ENCODE peak calls at places on chromosome 14, in ten cellular contexts. One of them, this sample, is unnamed.

GRCh38 chr14:104436047-104436531 is 143.5 kb upstream of the C14orf180 start:
- DNase-seq in lower leg skin: peak
- DNase-seq in left ventricle myocardium inferior: peak
- DNase-seq in endothelial cell: peak
- DNase-seq in uterus: no peak
- DNase-seq in fibroblast of mammary gland: peak
- DNase-seq in lung: peak
- DNase-seq in GM10248: peak
- DNase-seq in AG09319: no peak
- DNase-seq in HFF-Myc: no peak
- DNase-seq in this sample: peak

GRCh38 chr14:95095991-95096390 is 61.3 kb downstream of the DICER1 start:
- DNase-seq in lung: no peak
- DNase-seq in GM10248: no peak
- DNase-seq in AG09319: no peak
- DNase-seq in HFF-Myc: no peak
- DNase-seq in uterus: no peak
- DNase-seq in left ventricle myocardium inferior: no peak
- DNase-seq in lower leg skin: no peak
- DNase-seq in fibroblast of mammary gland: no peak
- DNase-seq in endothelial cell: no peak
- DNase-seq in this sample: no peak

GRCh38 chr14:66403183-66403582 is 83.0 kb upstream of the CCDC196 start:
- DNase-seq in lower leg skin: no peak
- DNase-seq in uterus: no peak
- DNase-seq in endothelial cell: no peak
- DNase-seq in GM10248: peak
- DNase-seq in lung: no peak
- DNase-seq in fibroblast of mammary gland: peak
- DNase-seq in left ventricle myocardium inferior: no peak
- DNase-seq in AG09319: no peak
- DNase-seq in HFF-Myc: peak
- DNase-seq in this sample: peak

GRCh38 chr14:93962701-93963601 is 13.4 kb downstream of the ASB2 start:
- DNase-seq in lung: no peak
- DNase-seq in left ventricle myocardium inferior: no peak
- DNase-seq in uterus: no peak
- DNase-seq in GM10248: peak
- DNase-seq in endothelial cell: no peak
- DNase-seq in fibroblast of mammary gland: peak
- DNase-seq in HFF-Myc: no peak
- DNase-seq in AG09319: no peak
- DNase-seq in lower leg skin: no peak
- DNase-seq in this sample: peak

GRCh38 chr14:28765169-28765906 is 1.2 kb upstream of the FOXG1 start:
- DNase-seq in left ventricle myocardium inferior: no peak
- DNase-seq in fibroblast of mammary gland: no peak
- DNase-seq in GM10248: no peak
- DNase-seq in uterus: no peak
- DNase-seq in AG09319: no peak
- DNase-seq in lower leg skin: no peak
- DNase-seq in lung: no peak
- DNase-seq in endothelial cell: no peak
- DNase-seq in HFF-Myc: no peak
- DNase-seq in this sample: no peak

GRCh38 chr14:24535737-24536136 is 27.7 kb upstream of the CMA1 start:
- DNase-seq in lung: no peak
- DNase-seq in uterus: no peak
- DNase-seq in lower leg skin: no peak
- DNase-seq in HFF-Myc: no peak
- DNase-seq in AG09319: no peak
- DNase-seq in left ventricle myocardium inferior: no peak
- DNase-seq in endothelial cell: no peak
- DNase-seq in GM10248: no peak
- DNase-seq in fibroblast of mammary gland: no peak
- DNase-seq in this sample: no peak

GRCh38 chr14:24084439-24084838 is 9.7 kb upstream of the PCK2 start:
- DNase-seq in fibroblast of mammary gland: no peak
- DNase-seq in endothelial cell: no peak
- DNase-seq in HFF-Myc: no peak
- DNase-seq in GM10248: no peak
- DNase-seq in lower leg skin: no peak
- DNase-seq in left ventricle myocardium inferior: no peak
- DNase-seq in uterus: no peak
- DNase-seq in AG09319: no peak
- DNase-seq in lung: no peak
- DNase-seq in this sample: no peak

GRCh38 chr14:67457782-67458181 is 30.7 kb downstream of the TMEM229B start:
- DNase-seq in HFF-Myc: no peak
- DNase-seq in lung: no peak
- DNase-seq in GM10248: no peak
- DNase-seq in endothelial cell: no peak
- DNase-seq in fibroblast of mammary gland: no peak
- DNase-seq in uterus: no peak
- DNase-seq in AG09319: no peak
- DNase-seq in lower leg skin: no peak
- DNase-seq in left ventricle myocardium inferior: peak
- DNase-seq in this sample: no peak

GRCh38 chr14:58149196-58149595 is 2.8 kb downstream of the ARMH4 start:
- DNase-seq in AG09319: no peak
- DNase-seq in left ventricle myocardium inferior: no peak
- DNase-seq in GM10248: no peak
- DNase-seq in endothelial cell: no peak
- DNase-seq in lower leg skin: no peak
- DNase-seq in HFF-Myc: no peak
- DNase-seq in lung: no peak
- DNase-seq in fibroblast of mammary gland: no peak
- DNase-seq in uterus: no peak
- DNase-seq in this sample: no peak

GRCh38 chr14:58152569-58152857 is 500 bp upstream of the ARMH4 start:
- DNase-seq in fibroblast of mammary gland: no peak
- DNase-seq in lung: no peak
- DNase-seq in HFF-Myc: no peak
- DNase-seq in left ventricle myocardium inferior: no peak
- DNase-seq in GM10248: no peak
- DNase-seq in AG09319: no peak
- DNase-seq in endothelial cell: no peak
- DNase-seq in lower leg skin: no peak
- DNase-seq in uterus: no peak
- DNase-seq in this sample: peak

GRCh38 chr14:58151264-58151700 is 731 bp downstream of the ARMH4 start:
- DNase-seq in HFF-Myc: no peak
- DNase-seq in lower leg skin: no peak
- DNase-seq in GM10248: no peak
- DNase-seq in lung: no peak
- DNase-seq in uterus: no peak
- DNase-seq in AG09319: no peak
- DNase-seq in left ventricle myocardium inferior: no peak
- DNase-seq in fibroblast of mammary gland: peak
- DNase-seq in endothelial cell: peak
- DNase-seq in this sample: peak

GRCh38 chr14:58150243-58150805 is 1.7 kb downstream of the ARMH4 start:
- DNase-seq in endothelial cell: no peak
- DNase-seq in lower leg skin: no peak
- DNase-seq in AG09319: no peak
- DNase-seq in fibroblast of mammary gland: no peak
- DNase-seq in left ventricle myocardium inferior: no peak
- DNase-seq in lung: no peak
- DNase-seq in uterus: no peak
- DNase-seq in GM10248: no peak
- DNase-seq in HFF-Myc: no peak
- DNase-seq in this sample: no peak

GRCh38 chr14:58151701-58152568 is at the start of gene ARMH4:
- DNase-seq in HFF-Myc: no peak
- DNase-seq in left ventricle myocardium inferior: peak
- DNase-seq in GM10248: peak
- DNase-seq in lung: peak
- DNase-seq in lower leg skin: peak
- DNase-seq in uterus: peak
- DNase-seq in AG09319: peak
- DNase-seq in endothelial cell: peak
- DNase-seq in fibroblast of mammary gland: peak
- DNase-seq in this sample: peak
- TF ChIP-seq CTCF in HFF-Myc: no peak
- TF ChIP-seq CTCF in left ventricle myocardium inferior: peak
- TF ChIP-seq CTCF in GM10248: peak
- TF ChIP-seq CTCF in lung: no peak
- TF ChIP-seq CTCF in lower leg skin: no peak
- TF ChIP-seq CTCF in uterus: peak
- TF ChIP-seq CTCF in AG09319: no peak
- TF ChIP-seq CTCF in endothelial cell: no peak
- TF ChIP-seq CTCF in fibroblast of mammary gland: no peak
- TF ChIP-seq CTCF in this sample: no peak

GRCh38 chr14:99527427-99528076 is 46.3 kb downstream of the CCNK start:
- DNase-seq in HFF-Myc: no peak
- DNase-seq in left ventricle myocardium inferior: no peak
- DNase-seq in uterus: no peak
- DNase-seq in lung: no peak
- DNase-seq in endothelial cell: no peak
- DNase-seq in lower leg skin: no peak
- DNase-seq in fibroblast of mammary gland: no peak
- DNase-seq in GM10248: no peak
- DNase-seq in AG09319: no peak
- DNase-seq in this sample: no peak

GRCh38 chr14:99531221-99532096 is 50.2 kb downstream of the CCNK start:
- DNase-seq in lower leg skin: no peak
- DNase-seq in endothelial cell: no peak
- DNase-seq in GM10248: no peak
- DNase-seq in fibroblast of mammary gland: peak
- DNase-seq in AG09319: no peak
- DNase-seq in uterus: no peak
- DNase-seq in left ventricle myocardium inferior: no peak
- DNase-seq in HFF-Myc: no peak
- DNase-seq in lung: no peak
- DNase-seq in this sample: no peak

GRCh38 chr14:99530407-99530806 is 49.2 kb downstream of the CCNK start:
- DNase-seq in uterus: no peak
- DNase-seq in GM10248: no peak
- DNase-seq in endothelial cell: no peak
- DNase-seq in lower leg skin: no peak
- DNase-seq in HFF-Myc: no peak
- DNase-seq in fibroblast of mammary gland: no peak
- DNase-seq in lung: no peak
- DNase-seq in AG09319: no peak
- DNase-seq in left ventricle myocardium inferior: no peak
- DNase-seq in this sample: no peak

GRCh38 chr14:99532310-99532709 is 51.1 kb downstream of the CCNK start:
- DNase-seq in lower leg skin: no peak
- DNase-seq in left ventricle myocardium inferior: no peak
- DNase-seq in GM10248: no peak
- DNase-seq in lung: no peak
- DNase-seq in AG09319: no peak
- DNase-seq in HFF-Myc: no peak
- DNase-seq in fibroblast of mammary gland: no peak
- DNase-seq in uterus: no peak
- DNase-seq in endothelial cell: no peak
- DNase-seq in this sample: no peak

GRCh38 chr14:99529899-99530298 is 48.7 kb downstream of the CCNK start:
- DNase-seq in fibroblast of mammary gland: no peak
- DNase-seq in GM10248: no peak
- DNase-seq in lower leg skin: no peak
- DNase-seq in lung: no peak
- DNase-seq in HFF-Myc: no peak
- DNase-seq in endothelial cell: no peak
- DNase-seq in AG09319: no peak
- DNase-seq in left ventricle myocardium inferior: no peak
- DNase-seq in uterus: no peak
- DNase-seq in this sample: no peak
- TF ChIP-seq CTCF in fibroblast of mammary gland: no peak
- TF ChIP-seq CTCF in GM10248: no peak
- TF ChIP-seq CTCF in lower leg skin: no peak
- TF ChIP-seq CTCF in lung: no peak
- TF ChIP-seq CTCF in HFF-Myc: no peak
- TF ChIP-seq CTCF in endothelial cell: no peak
- TF ChIP-seq CTCF in AG09319: no peak
- TF ChIP-seq CTCF in left ventricle myocardium inferior: no peak
- TF ChIP-seq CTCF in uterus: no peak
- TF ChIP-seq CTCF in this sample: no peak

DNA sequence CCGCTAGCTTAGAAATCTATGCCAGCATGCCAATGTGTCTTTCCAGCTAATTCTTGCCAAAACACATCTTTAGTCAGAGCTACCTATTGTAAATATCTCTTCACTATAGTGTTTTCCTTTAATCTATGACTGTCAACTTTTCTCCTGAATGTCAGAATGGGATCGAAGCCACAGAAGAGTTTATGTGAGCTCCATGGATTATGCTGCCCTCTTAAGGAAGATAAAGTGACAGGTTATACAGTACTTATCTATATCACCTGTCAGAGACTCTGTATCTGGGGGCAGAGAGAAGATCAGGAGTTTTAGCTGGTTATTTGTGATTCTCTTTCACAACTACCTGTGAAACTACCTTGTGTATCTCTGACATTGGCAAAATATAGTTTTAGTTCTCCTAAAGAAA is 204.3 kb upstream of the SEL1L start:
- DNase-seq in uterus: no peak
- DNase-seq in lung: no peak
- DNase-seq in AG09319: no peak
- DNase-seq in fibroblast of mammary gland: no peak
- DNase-seq in endothelial cell: no peak
- DNase-seq in lower leg skin: no peak
- DNase-seq in GM10248: no peak
- DNase-seq in HFF-Myc: no peak
- DNase-seq in left ventricle myocardium inferior: no peak
- DNase-seq in this sample: no peak
- TF ChIP-seq CTCF in uterus: no peak
- TF ChIP-seq CTCF in lung: no peak
- TF ChIP-seq CTCF in AG09319: no peak
- TF ChIP-seq CTCF in fibroblast of mammary gland: no peak
- TF ChIP-seq CTCF in endothelial cell: no peak
- TF ChIP-seq CTCF in lower leg skin: no peak
- TF ChIP-seq CTCF in GM10248: no peak
- TF ChIP-seq CTCF in HFF-Myc: no peak
- TF ChIP-seq CTCF in left ventricle myocardium inferior: no peak
- TF ChIP-seq CTCF in this sample: no peak

GRCh38 chr14:73695082-73695481 is 19.1 kb downstream of the PNMA1 start:
- DNase-seq in left ventricle myocardium inferior: no peak
- DNase-seq in fibroblast of mammary gland: no peak
- DNase-seq in lower leg skin: no peak
- DNase-seq in HFF-Myc: no peak
- DNase-seq in GM10248: no peak
- DNase-seq in endothelial cell: no peak
- DNase-seq in AG09319: no peak
- DNase-seq in lung: no peak
- DNase-seq in uterus: no peak
- DNase-seq in this sample: no peak

GRCh38 chr14:73696466-73697390 is 17.5 kb downstream of the PNMA1 start:
- DNase-seq in lung: no peak
- DNase-seq in GM10248: peak
- DNase-seq in AG09319: no peak
- DNase-seq in fibroblast of mammary gland: peak
- DNase-seq in endothelial cell: no peak
- DNase-seq in HFF-Myc: no peak
- DNase-seq in left ventricle myocardium inferior: no peak
- DNase-seq in lower leg skin: no peak
- DNase-seq in uterus: no peak
- DNase-seq in this sample: peak

GRCh38 chr14:73695997-73696396 is 18.2 kb downstream of the PNMA1 start:
- DNase-seq in endothelial cell: no peak
- DNase-seq in lower leg skin: no peak
- DNase-seq in uterus: no peak
- DNase-seq in AG09319: no peak
- DNase-seq in fibroblast of mammary gland: no peak
- DNase-seq in HFF-Myc: no peak
- DNase-seq in GM10248: no peak
- DNase-seq in left ventricle myocardium inferior: no peak
- DNase-seq in lung: no peak
- DNase-seq in this sample: peak

GRCh38 chr14:73694083-73694482 is 20.1 kb downstream of the PNMA1 start:
- DNase-seq in fibroblast of mammary gland: no peak
- DNase-seq in left ventricle myocardium inferior: no peak
- DNase-seq in AG09319: no peak
- DNase-seq in endothelial cell: no peak
- DNase-seq in lower leg skin: no peak
- DNase-seq in lung: no peak
- DNase-seq in uterus: no peak
- DNase-seq in HFF-Myc: no peak
- DNase-seq in GM10248: no peak
- DNase-seq in this sample: no peak
- TF ChIP-seq CTCF in fibroblast of mammary gland: no peak
- TF ChIP-seq CTCF in left ventricle myocardium inferior: no peak
- TF ChIP-seq CTCF in AG09319: no peak
- TF ChIP-seq CTCF in endothelial cell: no peak
- TF ChIP-seq CTCF in lower leg skin: no peak
- TF ChIP-seq CTCF in lung: no peak
- TF ChIP-seq CTCF in uterus: no peak
- TF ChIP-seq CTCF in HFF-Myc: no peak
- TF ChIP-seq CTCF in GM10248: no peak
- TF ChIP-seq CTCF in this sample: no peak